ENCODE peak calls at places on chromosomes 11 and 22, in six cellular contexts. One of them, this sample, is unnamed.

GRCh38 chr11:17927643-17928343 is 85.1 kb downstream of the SERGEF start:
- DNase-seq in left lung: no peak
- DNase-seq in SW480: no peak
- DNase-seq in dermis blood vessel endothelial cell: no peak
- DNase-seq in non-pigmented ciliary epithelial cell: peak
- DNase-seq in posterior vena cava: no peak
- DNase-seq in this sample: no peak

GRCh38 chr22:45227645-45228400 is 12.9 kb downstream of the KIAA0930 start:
- DNase-seq in left lung: no peak
- DNase-seq in dermis blood vessel endothelial cell: no peak
- DNase-seq in posterior vena cava: no peak
- DNase-seq in non-pigmented ciliary epithelial cell: no peak
- DNase-seq in SW480: no peak
- DNase-seq in this sample: no peak

GRCh38 chr22:47836957-47837356 is 1074.5 kb downstream of the TBC1D22A start:
- DNase-seq in posterior vena cava: no peak
- DNase-seq in left lung: no peak
- DNase-seq in dermis blood vessel endothelial cell: no peak
- DNase-seq in non-pigmented ciliary epithelial cell: no peak
- DNase-seq in SW480: peak
- DNase-seq in this sample: no peak

GRCh38 chr11:27317751-27318150 is 45.3 kb downstream of the CCDC34 start:
- DNase-seq in SW480: peak
- DNase-seq in dermis blood vessel endothelial cell: no peak
- DNase-seq in posterior vena cava: no peak
- DNase-seq in non-pigmented ciliary epithelial cell: no peak
- DNase-seq in left lung: no peak
- DNase-seq in this sample: no peak

GRCh38 chr11:47378011-47378835 is at the start of gene SPI1:
- DNase-seq in non-pigmented ciliary epithelial cell: no peak
- DNase-seq in posterior vena cava: peak
- DNase-seq in dermis blood vessel endothelial cell: no peak
- DNase-seq in left lung: peak
- DNase-seq in SW480: no peak
- DNase-seq in this sample: peak

GRCh38 chr11:293852-294661 is 5.1 kb downstream of the PGGHG start:
- DNase-seq in non-pigmented ciliary epithelial cell: no peak
- DNase-seq in SW480: no peak
- DNase-seq in left lung: no peak
- DNase-seq in posterior vena cava: peak
- DNase-seq in dermis blood vessel endothelial cell: no peak
- DNase-seq in this sample: no peak

GRCh38 chr11:47248304-47248663 is 330 bp downstream of the ACP2 start:
- DNase-seq in SW480: peak
- DNase-seq in posterior vena cava: no peak
- DNase-seq in dermis blood vessel endothelial cell: no peak
- DNase-seq in non-pigmented ciliary epithelial cell: no peak
- DNase-seq in left lung: no peak
- DNase-seq in this sample: no peak

GRCh38 chr11:64852804-64853520 is 8.5 kb upstream of the CDC42BPG start:
- DNase-seq in SW480: no peak
- DNase-seq in non-pigmented ciliary epithelial cell: no peak
- DNase-seq in dermis blood vessel endothelial cell: no peak
- DNase-seq in left lung: no peak
- DNase-seq in posterior vena cava: no peak
- DNase-seq in this sample: peak

GRCh38 chr11:34860034-34860433 is 56.1 kb downstream of the APIP start:
- DNase-seq in non-pigmented ciliary epithelial cell: no peak
- DNase-seq in left lung: no peak
- DNase-seq in dermis blood vessel endothelial cell: no peak
- DNase-seq in posterior vena cava: no peak
- DNase-seq in SW480: no peak
- DNase-seq in this sample: no peak

GRCh38 chr22:41825376-41825775 is 7.5 kb upstream of the SREBF2 start:
- DNase-seq in posterior vena cava: no peak
- DNase-seq in SW480: no peak
- DNase-seq in dermis blood vessel endothelial cell: peak
- DNase-seq in left lung: no peak
- DNase-seq in non-pigmented ciliary epithelial cell: no peak
- DNase-seq in this sample: no peak

GRCh38 chr22:35517769-35518530 is 22.7 kb upstream of the RASD2 start:
- DNase-seq in posterior vena cava: peak
- DNase-seq in SW480: no peak
- DNase-seq in non-pigmented ciliary epithelial cell: no peak
- DNase-seq in dermis blood vessel endothelial cell: no peak
- DNase-seq in left lung: no peak
- DNase-seq in this sample: no peak

GRCh38 chr22:37115032-37115431 is 5.5 kb upstream of the TMPRSS6 start:
- DNase-seq in left lung: no peak
- DNase-seq in SW480: no peak
- DNase-seq in dermis blood vessel endothelial cell: no peak
- DNase-seq in non-pigmented ciliary epithelial cell: no peak
- DNase-seq in posterior vena cava: no peak
- DNase-seq in this sample: no peak

GRCh38 chr11:76830639-76831312 is 29.9 kb upstream of the ACER3 start:
- DNase-seq in non-pigmented ciliary epithelial cell: peak
- DNase-seq in posterior vena cava: no peak
- DNase-seq in dermis blood vessel endothelial cell: peak
- DNase-seq in left lung: no peak
- DNase-seq in SW480: no peak
- DNase-seq in this sample: no peak

GRCh38 chr22:23178512-23179254 is 1.6 kb upstream of the BCR start:
- DNase-seq in left lung: peak
- DNase-seq in dermis blood vessel endothelial cell: peak
- DNase-seq in SW480: peak
- DNase-seq in non-pigmented ciliary epithelial cell: no peak
- DNase-seq in posterior vena cava: peak
- DNase-seq in this sample: peak

GRCh38 chr11:41659990-41660389 is 200.5 kb upstream of the LRRC4C start:
- DNase-seq in posterior vena cava: no peak
- DNase-seq in dermis blood vessel endothelial cell: no peak
- DNase-seq in left lung: no peak
- DNase-seq in non-pigmented ciliary epithelial cell: no peak
- DNase-seq in SW480: peak
- DNase-seq in this sample: no peak

GRCh38 chr22:29478326-29479276 is 1.4 kb upstream of the NEFH start:
- DNase-seq in SW480: no peak
- DNase-seq in non-pigmented ciliary epithelial cell: no peak
- DNase-seq in left lung: no peak
- DNase-seq in dermis blood vessel endothelial cell: peak
- DNase-seq in posterior vena cava: no peak
- DNase-seq in this sample: no peak

GRCh38 chr11:119729581-119730346 is 764 bp upstream of the NECTIN1 start:
- DNase-seq in SW480: peak
- DNase-seq in dermis blood vessel endothelial cell: peak
- DNase-seq in left lung: peak
- DNase-seq in non-pigmented ciliary epithelial cell: no peak
- DNase-seq in posterior vena cava: peak
- DNase-seq in this sample: peak

GRCh38 chr11:19676508-19677379 is 35.9 kb upstream of the NAV2 start:
- DNase-seq in left lung: no peak
- DNase-seq in non-pigmented ciliary epithelial cell: no peak
- DNase-seq in posterior vena cava: no peak
- DNase-seq in SW480: no peak
- DNase-seq in dermis blood vessel endothelial cell: peak
- DNase-seq in this sample: no peak

GRCh38 chr22:19210188-19210587 is 31.7 kb upstream of the SLC25A1 start:
- DNase-seq in left lung: no peak
- DNase-seq in non-pigmented ciliary epithelial cell: no peak
- DNase-seq in SW480: no peak
- DNase-seq in posterior vena cava: peak
- DNase-seq in dermis blood vessel endothelial cell: no peak
- DNase-seq in this sample: no peak

GRCh38 chr22:31451709-31452571 is 37.7 kb downstream of the EIF4ENIF1 start:
- DNase-seq in dermis blood vessel endothelial cell: peak
- DNase-seq in SW480: peak
- DNase-seq in non-pigmented ciliary epithelial cell: peak
- DNase-seq in posterior vena cava: no peak
- DNase-seq in left lung: no peak
- DNase-seq in this sample: peak

GRCh38 chr11:12706531-12707499 is 32.6 kb downstream of the TEAD1 start:
- DNase-seq in posterior vena cava: no peak
- DNase-seq in dermis blood vessel endothelial cell: peak
- DNase-seq in left lung: no peak
- DNase-seq in non-pigmented ciliary epithelial cell: no peak
- DNase-seq in SW480: no peak
- DNase-seq in this sample: no peak

GRCh38 chr11:44171518-44171917 is 76.0 kb downstream of the EXT2 start:
- DNase-seq in SW480: no peak
- DNase-seq in posterior vena cava: no peak
- DNase-seq in left lung: no peak
- DNase-seq in non-pigmented ciliary epithelial cell: peak
- DNase-seq in dermis blood vessel endothelial cell: no peak
- DNase-seq in this sample: no peak

GRCh38 chr22:49589811-49590210 is 237.9 kb downstream of the BRD1 start:
- DNase-seq in posterior vena cava: no peak
- DNase-seq in SW480: no peak
- DNase-seq in non-pigmented ciliary epithelial cell: no peak
- DNase-seq in left lung: no peak
- DNase-seq in dermis blood vessel endothelial cell: no peak
- DNase-seq in this sample: no peak

GRCh38 chr11:12175694-12176241 is 65.4 kb downstream of the MICAL2 start:
- DNase-seq in non-pigmented ciliary epithelial cell: no peak
- DNase-seq in posterior vena cava: no peak
- DNase-seq in SW480: peak
- DNase-seq in left lung: no peak
- DNase-seq in dermis blood vessel endothelial cell: peak
- DNase-seq in this sample: no peak

GRCh38 chr11:17473071-17473744 is 3.4 kb downstream of the ABCC8 start:
- DNase-seq in SW480: peak
- DNase-seq in non-pigmented ciliary epithelial cell: no peak
- DNase-seq in dermis blood vessel endothelial cell: peak
- DNase-seq in left lung: no peak
- DNase-seq in posterior vena cava: no peak
- DNase-seq in this sample: no peak

GRCh38 chr22:46057762-46058420 is 80.9 kb upstream of the WNT7B start:
- DNase-seq in SW480: peak
- DNase-seq in dermis blood vessel endothelial cell: peak
- DNase-seq in posterior vena cava: peak
- DNase-seq in left lung: peak
- DNase-seq in non-pigmented ciliary epithelial cell: no peak
- DNase-seq in this sample: peak

GRCh38 chr11:65745049-65745448 is 24.5 kb upstream of the RNASEH2C start:
- DNase-seq in posterior vena cava: no peak
- DNase-seq in left lung: no peak
- DNase-seq in non-pigmented ciliary epithelial cell: no peak
- DNase-seq in SW480: no peak
- DNase-seq in dermis blood vessel endothelial cell: no peak
- DNase-seq in this sample: no peak

GRCh38 chr22:50302041-50302541 is 5.4 kb downstream of the PLXNB2 start:
- DNase-seq in posterior vena cava: no peak
- DNase-seq in SW480: no peak
- DNase-seq in non-pigmented ciliary epithelial cell: no peak
- DNase-seq in dermis blood vessel endothelial cell: no peak
- DNase-seq in left lung: peak
- DNase-seq in this sample: no peak

GRCh38 chr11:8814209-8814922 is 96.6 kb upstream of the AKIP1 start:
- DNase-seq in dermis blood vessel endothelial cell: peak
- DNase-seq in SW480: peak
- DNase-seq in non-pigmented ciliary epithelial cell: no peak
- DNase-seq in posterior vena cava: no peak
- DNase-seq in left lung: no peak
- DNase-seq in this sample: no peak

GRCh38 chr11:92954003-92954402 is 15.4 kb upstream of the MTNR1B start:
- DNase-seq in SW480: no peak
- DNase-seq in non-pigmented ciliary epithelial cell: no peak
- DNase-seq in posterior vena cava: no peak
- DNase-seq in dermis blood vessel endothelial cell: no peak
- DNase-seq in left lung: no peak
- DNase-seq in this sample: no peak

GRCh38 chr22:36329217-36330078 is 58.3 kb downstream of the MYH9 start:
- DNase-seq in posterior vena cava: peak
- DNase-seq in SW480: peak
- DNase-seq in dermis blood vessel endothelial cell: peak
- DNase-seq in left lung: peak
- DNase-seq in non-pigmented ciliary epithelial cell: peak
- DNase-seq in this sample: no peak

This sample was measured in GM10248.